ENCODE peak calls at places on chromosomes 5 and 9, in four cellular contexts. One of them, this sample, is unnamed.
A peak's percentile ranks its signal among the peaks of the same experiment; 100 is the strongest.

GRCh38 chr9:36192196-36192595 is 1.5 kb downstream of the CLTA start:
- DNase-seq in activated naive CD8-positive, alpha-beta T cell treated with anti-CD3 and anti-CD28 coated beads, Interleukin-2, amount 50 U/mL, for 24 hours: no peak
- DNase-seq in chondrocyte: no peak
- DNase-seq in HFFc6: no peak
- DNase-seq in this sample: no peak

GRCh38 chr5:124613273-124613953 is 133.0 kb downstream of the ZNF608 start:
- DNase-seq in activated naive CD8-positive, alpha-beta T cell treated with anti-CD3 and anti-CD28 coated beads, Interleukin-2, amount 50 U/mL, for 24 hours: no peak
- DNase-seq in chondrocyte: no peak
- DNase-seq in HFFc6: no peak
- DNase-seq in this sample: no peak

GRCh38 chr9:2066312-2067273 is 51.4 kb downstream of the SMARCA2 start:
- DNase-seq in activated naive CD8-positive, alpha-beta T cell treated with anti-CD3 and anti-CD28 coated beads, Interleukin-2, amount 50 U/mL, for 24 hours: no peak
- DNase-seq in chondrocyte: no peak
- DNase-seq in HFFc6: peak; percentile 76
- DNase-seq in this sample: no peak

GRCh38 chr5:447501-447900 is 4.5 kb downstream of the EXOC3 start:
- DNase-seq in activated naive CD8-positive, alpha-beta T cell treated with anti-CD3 and anti-CD28 coated beads, Interleukin-2, amount 50 U/mL, for 24 hours: no peak
- DNase-seq in chondrocyte: no peak
- DNase-seq in HFFc6: no peak
- DNase-seq in this sample: no peak

GRCh38 chr5:180250329-180250728 is 41.3 kb upstream of the RASGEF1C start:
- DNase-seq in activated naive CD8-positive, alpha-beta T cell treated with anti-CD3 and anti-CD28 coated beads, Interleukin-2, amount 50 U/mL, for 24 hours: no peak
- DNase-seq in chondrocyte: no peak
- DNase-seq in HFFc6: no peak
- DNase-seq in this sample: no peak

GRCh38 chr9:122097679-122098315 is 4.7 kb upstream of the TTLL11 start:
- DNase-seq in activated naive CD8-positive, alpha-beta T cell treated with anti-CD3 and anti-CD28 coated beads, Interleukin-2, amount 50 U/mL, for 24 hours: no peak
- DNase-seq in chondrocyte: no peak
- DNase-seq in HFFc6: no peak
- DNase-seq in this sample: no peak

GRCh38 chr9:69380301-69380700 is 55.3 kb downstream of the ENTREP1 start:
- DNase-seq in activated naive CD8-positive, alpha-beta T cell treated with anti-CD3 and anti-CD28 coated beads, Interleukin-2, amount 50 U/mL, for 24 hours: no peak
- DNase-seq in chondrocyte: no peak
- DNase-seq in HFFc6: no peak
- DNase-seq in this sample: no peak

GRCh38 chr9:94198414-94198813 is 60.7 kb upstream of the ZNF169 start:
- DNase-seq in activated naive CD8-positive, alpha-beta T cell treated with anti-CD3 and anti-CD28 coated beads, Interleukin-2, amount 50 U/mL, for 24 hours: no peak
- DNase-seq in chondrocyte: no peak
- DNase-seq in HFFc6: no peak
- DNase-seq in this sample: no peak

GRCh38 chr9:137777761-137778160 is 99.8 kb upstream of the CACNA1B start:
- DNase-seq in activated naive CD8-positive, alpha-beta T cell treated with anti-CD3 and anti-CD28 coated beads, Interleukin-2, amount 50 U/mL, for 24 hours: no peak
- DNase-seq in chondrocyte: peak; percentile 79
- DNase-seq in HFFc6: no peak
- DNase-seq in this sample: no peak

GRCh38 chr9:36900136-36900855 is 133.8 kb downstream of the PAX5 start:
- DNase-seq in activated naive CD8-positive, alpha-beta T cell treated with anti-CD3 and anti-CD28 coated beads, Interleukin-2, amount 50 U/mL, for 24 hours: no peak
- DNase-seq in chondrocyte: no peak
- DNase-seq in HFFc6: no peak
- DNase-seq in this sample: no peak

GRCh38 chr5:172179032-172179989 is 8.7 kb downstream of the STK10 start:
- DNase-seq in activated naive CD8-positive, alpha-beta T cell treated with anti-CD3 and anti-CD28 coated beads, Interleukin-2, amount 50 U/mL, for 24 hours: peak; percentile 64
- DNase-seq in chondrocyte: no peak
- DNase-seq in HFFc6: peak; percentile 18
- DNase-seq in this sample: no peak

This sample was measured in NCI-H2227 treated with DMSO at 0.1 percent for 48 hours.